ENCODE peak calls at places on chromosomes 4 and X, in four cellular contexts. W, G, K and M are unnamed samples.

GRCh38 chrX:139077303-139078131 is 366.0 kb upstream of the FGF13 start:
- DNase-seq in K (peak), G (no peak), W (no peak), M (no peak)

GRCh38 chr4:80294206-80294605 is 27.7 kb downstream of the FGF5 start:
- DNase-seq in K (no peak), G (no peak), W (no peak), M (no peak)

GRCh38 chr4:79042079-79042674 is 102.9 kb upstream of the PAQR3 start:
- DNase-seq in W (peak), K (no peak), G (no peak), M (no peak)

GRCh38 chrX:66408507-66408906 is 230.4 kb downstream of the EDA2R start:
- DNase-seq in G (no peak), K (no peak), W (no peak), M (no peak)

GRCh38 chrX:129961180-129962083 is 21.0 kb upstream of the BCORL1 start:
- DNase-seq in K (no peak), W (peak), G (peak), M (peak)

GRCh38 chr4:78155616-78156105 is 98.5 kb downstream of the FRAS1 start:
- DNase-seq in K (no peak), G (no peak), W (peak), M (no peak)

GRCh38 chr4:102501176-102501634 is at the start of gene NFKB1:
- DNase-seq in K (no peak), G (peak), W (no peak), M (peak)

GRCh38 chrX:66994729-66995128 is 355.9 kb upstream of the EDA2R start:
- DNase-seq in K (no peak), G (no peak), W (no peak), M (no peak)

GRCh38 chr4:102606261-102606660 is 105.1 kb downstream of the NFKB1 start:
- DNase-seq in K (no peak), W (no peak), G (no peak), M (no peak)

GRCh38 chr4:93827272-93827947 is 1.1 kb upstream of the ATOH1 start:
- DNase-seq in K (no peak), G (no peak), W (no peak), M (peak)

GRCh38 chr4:105894570-105895323 is 524 bp upstream of the NPNT start:
- DNase-seq in W (peak), K (no peak), G (no peak), M (peak)

GRCh38 chrX:68978211-68978780 is 149.5 kb downstream of the EFNB1 start:
- DNase-seq in K (no peak), W (no peak), G (no peak), M (no peak)

GRCh38 chr4:158621729-158622128 is 50.0 kb downstream of the C4orf46 start:
- DNase-seq in W (no peak), K (no peak), G (no peak), M (no peak)

GRCh38 chrX:122244080-122244479 is 940.0 kb upstream of the GRIA3 start:
- DNase-seq in W (no peak), K (no peak), G (no peak), M (no peak)

GRCh38 chr4:168907119-168907698 is 102.8 kb downstream of the CBR4 start:
- DNase-seq in G (no peak), W (no peak), K (no peak), M (no peak)

GRCh38 chrX:38561951-38562719 is 793 bp downstream of the TSPAN7 start:
- DNase-seq in W (no peak), G (peak), K (no peak), M (peak)

GRCh38 chrX:136839196-136839595 is 41.3 kb downstream of the RBMX start:
- DNase-seq in K (no peak), W (no peak), G (no peak), M (no peak)

GRCh38 chr4:8917321-8917811 is 45.7 kb upstream of the HMX1 start:
- DNase-seq in K (no peak), W (no peak), G (peak), M (no peak)

GRCh38 chr4:169620846-169621228 is 459 bp downstream of the CLCN3 start:
- DNase-seq in W (no peak), K (no peak), G (no peak), M (peak)

GRCh38 chrX:46447384-46447783 is 97.8 kb downstream of the ZNF674 start:
- DNase-seq in W (no peak), G (no peak), K (no peak), M (no peak)

GRCh38 chr4:109359040-109359646 is 56.7 kb upstream of the COL25A1 start:
- DNase-seq in K (no peak), W (no peak), G (no peak), M (no peak)

GRCh38 chr4:2893772-2894171 is 50.1 kb downstream of the ADD1 start:
- DNase-seq in K (no peak), W (no peak), G (no peak), M (no peak)

GRCh38 chrX:109049416-109049815 is 313.1 kb upstream of the IRS4 start:
- DNase-seq in K (no peak), W (no peak), G (no peak), M (no peak)

GRCh38 chrX:101485212-101486064 is at the start of gene ARMCX4:
- DNase-seq in W (no peak), K (no peak), G (no peak), M (peak)

GRCh38 chr4:2619459-2619858 is 83.0 kb downstream of the FAM193A start:
- DNase-seq in K (no peak), W (no peak), G (no peak), M (no peak)

GRCh38 chr4:23333556-23333945 is 556.3 kb downstream of the PPARGC1A start:
- DNase-seq in G (no peak), K (no peak), W (no peak), M (no peak)

GRCh38 chrX:13762015-13762414 is 27.5 kb downstream of the OFD1 start:
- DNase-seq in K (no peak), W (no peak), G (no peak), M (no peak)

GRCh38 chr4:106717094-106717493 is 319.0 kb downstream of the DKK2 start:
- DNase-seq in W (no peak), G (no peak), K (no peak), M (no peak)

GRCh38 chr4:154314248-154314647 is 177.4 kb downstream of the DCHS2 start:
- DNase-seq in G (no peak), K (peak), W (peak), M (no peak)

GRCh38 chr4:98603683-98604573 is 54.5 kb downstream of the TSPAN5 start:
- DNase-seq in G (no peak), W (no peak), K (no peak), M (no peak)

GRCh38 chr4:73865697-73866096 is 3.5 kb upstream of the CXCL1 start:
- DNase-seq in G (no peak), W (no peak), K (no peak), M (no peak)

GRCh38 chrX:119055650-119056049 is 17.1 kb upstream of the CT47C1 start:
- DNase-seq in W (no peak), G (no peak), K (no peak), M (no peak)

GRCh38 chr4:134027931-134028330 is 173.7 kb downstream of the PABPC4L start:
- DNase-seq in G (no peak), K (peak), W (peak), M (no peak)

GRCh38 chr4:184746532-184746870 is 12.6 kb upstream of the CENPU start:
- DNase-seq in W (no peak), K (no peak), G (no peak), M (no peak)

GRCh38 chr4:74534936-74535335 is 90.0 kb downstream of the AREG start:
- DNase-seq in G (no peak), K (no peak), W (no peak), M (no peak)

GRCh38 chr4:118968813-118969212 is 80.2 kb downstream of the SYNPO2 start:
- DNase-seq in K (no peak), G (no peak), W (no peak), M (no peak)

GRCh38 chrX:32483534-32484136 is 727.7 kb downstream of the DMD start:
- DNase-seq in K (no peak), W (no peak), G (no peak), M (no peak)

DNA sequence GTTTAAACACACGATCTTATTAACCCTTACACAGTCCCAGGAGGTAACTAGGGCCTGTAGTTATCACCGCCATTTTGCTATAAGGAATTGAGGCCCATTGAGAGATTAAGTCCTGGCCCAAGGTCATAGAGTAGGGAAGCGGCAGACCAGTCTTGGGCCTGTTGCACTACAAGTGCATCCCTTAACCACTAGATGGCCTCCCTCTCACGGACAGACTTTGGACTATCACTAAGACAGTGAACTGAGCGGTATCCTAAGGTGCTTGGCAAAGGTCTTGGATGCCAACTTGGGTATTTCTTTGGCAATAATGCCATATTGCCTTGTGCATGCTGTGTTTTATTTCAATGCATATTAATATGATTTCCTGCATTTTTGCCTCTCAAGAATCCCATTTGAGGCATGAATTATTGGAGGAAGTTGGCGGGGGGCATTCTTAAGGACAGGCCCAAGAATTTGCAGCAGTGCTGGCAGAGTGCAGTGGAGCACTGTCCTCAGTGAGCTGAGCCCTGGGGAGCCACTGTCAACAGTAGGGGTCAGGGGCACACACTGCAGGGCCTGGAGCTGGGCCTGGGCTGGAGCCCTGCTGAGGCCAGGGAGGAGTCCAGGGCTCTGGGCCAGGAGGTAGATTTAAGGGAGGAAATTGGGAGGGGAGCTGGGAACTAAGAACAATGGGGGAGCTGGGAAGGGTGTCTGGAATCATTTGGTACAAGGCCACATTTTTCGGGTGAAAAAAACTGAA is 147.4 kb downstream of the SMIM20 start:
- DNase-seq in K (peak), W (peak), G (no peak), M (no peak)
- H3K27ac ChIP-seq in K (no peak), W (no peak), G (no peak), M (no peak)

DNA sequence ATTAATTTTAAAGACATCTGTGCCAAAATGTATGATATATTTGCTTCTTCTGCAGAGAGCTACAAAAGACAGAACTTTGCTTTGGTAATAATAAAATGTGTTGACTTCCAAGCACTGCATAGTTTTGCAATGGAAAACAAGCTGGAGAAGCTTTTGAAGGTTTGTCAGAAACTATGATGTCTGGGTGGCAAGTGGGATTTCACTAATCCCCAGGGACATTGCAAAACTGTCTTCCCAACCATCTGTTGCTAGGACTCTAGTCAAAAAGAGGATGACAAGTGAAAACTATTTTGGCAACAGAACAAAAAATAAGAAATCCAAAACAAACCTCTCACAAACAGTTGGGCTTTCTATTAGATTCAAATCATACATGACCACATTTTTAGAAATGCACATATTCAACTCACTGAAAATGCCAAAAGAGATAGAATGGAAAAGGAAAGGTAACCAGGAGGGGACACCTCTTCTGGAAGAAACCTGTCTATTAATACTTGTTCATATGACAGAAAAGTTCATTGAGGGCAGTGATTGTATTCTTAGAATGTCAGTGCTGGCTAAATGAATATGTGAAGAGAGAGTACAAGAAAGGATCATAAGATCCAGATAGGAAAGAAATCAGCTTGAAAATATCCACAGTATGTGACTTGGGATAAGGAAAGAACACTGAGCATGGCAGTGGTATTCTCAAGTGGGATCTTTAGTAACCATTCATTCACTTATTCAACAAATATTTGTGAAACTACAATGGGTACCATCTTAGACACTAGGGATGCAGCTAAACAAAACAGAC is 228.0 kb downstream of the RASL11B start:
- DNase-seq in G (no peak), K (no peak), W (no peak), M (no peak)
- TF ChIP-seq POLR2AphosphoS5 in G (peak), K (no peak), W (no peak), M (no peak)

GRCh38 chr4:86973668-86974067 is 38.9 kb downstream of the AFF1 start:
- DNase-seq in K (no peak), G (no peak), W (no peak), M (no peak)

GRCh38 chr4:86970447-86971354 is 35.9 kb downstream of the AFF1 start:
- DNase-seq in K (no peak), G (no peak), W (no peak), M (no peak)

GRCh38 chr4:86971355-86971683 is 36.5 kb downstream of the AFF1 start:
- DNase-seq in W (no peak), G (no peak), K (no peak), M (no peak)

GRCh38 chr4:86974481-86975050 is 39.8 kb downstream of the AFF1 start:
- DNase-seq in G (no peak), W (no peak), K (no peak), M (no peak)

DNA sequence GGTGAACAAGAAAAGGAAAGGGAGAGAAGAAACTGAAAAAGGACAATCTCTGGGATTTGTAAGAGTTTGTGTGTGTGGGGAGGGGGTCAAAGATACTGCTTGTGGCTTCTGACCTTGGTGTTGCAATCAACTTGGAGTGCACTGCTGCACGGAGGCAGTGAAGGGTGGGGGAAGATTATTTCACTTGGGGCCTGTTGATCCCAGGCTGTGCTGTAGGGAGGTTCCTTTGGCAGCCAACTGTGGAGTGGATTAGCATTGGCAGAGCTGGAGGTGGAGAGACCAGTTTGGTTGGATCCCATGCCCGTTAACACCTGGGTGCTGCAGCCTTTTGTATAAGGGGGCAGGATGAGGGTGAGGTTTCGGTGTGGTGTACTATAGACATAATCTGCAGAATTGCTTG is 38.2 kb downstream of the AFF1 start:
- DNase-seq in G (no peak), W (no peak), K (no peak), M (peak)
- H3K27ac ChIP-seq in G (peak), W (no peak), K (no peak), M (peak)

GRCh38 chr4:173494013-173494970 is 35.7 kb downstream of the HAND2 start:
- DNase-seq in W (peak), G (no peak), K (peak), M (peak)
- TF ChIP-seq POLR2AphosphoS5 in W (peak), G (no peak), K (no peak), M (no peak)